ENCODE peak calls at places on chromosomes 11 and 22, in five cellular contexts. P, B, R, X and E are unnamed samples.
A peak's percentile ranks its signal among the peaks of the same experiment; 100 is the strongest.

GRCh38 chr11:130816941-130817607 is 99.2 kb downstream of the SNX19 start:
- DNase-seq in P (no peak), B (no peak), R (no peak), X (no peak), E (no peak)

GRCh38 chr11:113240389-113240788 is 74.0 kb upstream of the TTC12 start:
- DNase-seq in P (no peak), B (no peak), R (no peak), X (no peak), E (no peak)

GRCh38 chr11:79092791-79093313 is 348.0 kb downstream of the TENM4 start:
- DNase-seq in P (no peak), B (no peak), R (no peak), X (no peak), E (no peak)

GRCh38 chr22:33921576-33922181 is 1.4 kb upstream of the LARGE1 start:
- DNase-seq in P (peak; percentile 86), B (no peak), R (peak; percentile 59), X (peak; percentile 78), E (peak; percentile 68)

GRCh38 chr11:563812-564578 is 3.2 kb downstream of the RASSF7 start:
- DNase-seq in P (no peak), B (no peak), R (no peak), X (no peak), E (no peak)

GRCh38 chr11:119422505-119423416 is at the start of gene THY1:
- DNase-seq in P (peak; percentile 36), B (no peak), R (no peak), X (no peak), E (no peak)

GRCh38 chr22:32477608-32478007 is 3.0 kb downstream of the FBXO7 start:
- DNase-seq in P (no peak), B (no peak), R (no peak), X (no peak), E (no peak)

GRCh38 chr11:819943-820649 is 1.4 kb downstream of the PNPLA2 start:
- DNase-seq in P (peak; percentile 93), B (peak; percentile 92), R (peak; percentile 96), X (peak; percentile 97), E (peak; percentile 90)

GRCh38 chr11:132052904-132053303 is 682.5 kb downstream of the NTM start:
- DNase-seq in P (no peak), B (no peak), R (no peak), X (no peak), E (no peak)

DNA sequence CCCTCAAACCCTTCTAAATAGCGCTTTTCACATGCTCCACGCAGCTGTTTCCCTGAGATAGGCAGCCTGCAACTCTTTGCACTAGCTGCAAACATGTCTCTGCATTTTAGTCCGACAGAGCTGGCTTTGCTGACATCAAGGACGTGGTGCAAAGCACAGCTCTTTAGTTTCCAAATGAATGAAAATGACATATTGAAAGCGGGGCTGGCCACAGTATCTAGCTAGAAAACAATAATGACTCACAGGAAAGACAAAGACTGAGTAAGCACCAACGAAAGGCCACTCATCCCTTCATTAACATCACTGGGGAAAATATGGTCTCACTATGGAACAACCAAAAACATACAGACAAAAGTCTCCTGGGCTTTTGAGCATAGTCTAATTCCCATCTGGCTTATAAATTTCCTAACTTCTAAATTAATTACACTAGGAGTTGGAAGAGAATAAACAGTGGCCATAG is 15.3 kb upstream of the ZC3H12C start:
- DNase-seq in P (peak; percentile 24), B (no peak), R (no peak), X (no peak), E (no peak)
- H3K4me1 ChIP-seq in P (peaks cover 22% of the 10 kb centered on the region), B (no peaks in the 10 kb centered on the region), R (peaks cover 4% of the 10 kb centered on the region), X (no peaks in the 10 kb centered on the region), E (peaks cover 8% of the 10 kb centered on the region)

GRCh38 chr11:73275381-73275750 is 3.2 kb downstream of the P2RY6 start:
- DNase-seq in P (no peak), B (no peak), R (no peak), X (no peak), E (no peak)
- H3K4me3 ChIP-seq in P (no peak overlapping the region), B (no peak overlapping the region), R (no peak overlapping the region), X (no peak overlapping the region), E (peak overlapping the region; percentile 44)

GRCh38 chr11:17489729-17490128 is 13.1 kb upstream of the ABCC8 start:
- DNase-seq in P (no peak), B (no peak), R (no peak), X (no peak), E (no peak)

GRCh38 chr11:17490938-17491337 is 14.3 kb upstream of the ABCC8 start:
- DNase-seq in P (no peak), B (no peak), R (no peak), X (no peak), E (peak; percentile 36)

GRCh38 chr11:17488563-17488962 is 11.9 kb upstream of the ABCC8 start:
- DNase-seq in P (no peak), B (no peak), R (no peak), X (no peak), E (no peak)

GRCh38 chr11:17486666-17487065 is 10.0 kb upstream of the ABCC8 start:
- DNase-seq in P (no peak), B (no peak), R (no peak), X (no peak), E (no peak)

GRCh38 chr11:17490232-17490631 is 13.6 kb upstream of the ABCC8 start:
- DNase-seq in P (no peak), B (no peak), R (no peak), X (no peak), E (no peak)
- H3K4me1 ChIP-seq in P (peaks cover 6% of the 10 kb centered on the region), B (peaks cover 8% of the 10 kb centered on the region), R (no peaks in the 10 kb centered on the region), X (no peaks in the 10 kb centered on the region), E (no peaks in the 10 kb centered on the region)

GRCh38 chr11:27570542-27570941 is 64.0 kb upstream of the LIN7C start:
- DNase-seq in P (no peak), B (no peak), R (no peak), X (no peak), E (no peak)

GRCh38 chr11:27574342-27574741 is 67.8 kb upstream of the LIN7C start:
- DNase-seq in P (no peak), B (no peak), R (no peak), X (no peak), E (no peak)

DNA sequence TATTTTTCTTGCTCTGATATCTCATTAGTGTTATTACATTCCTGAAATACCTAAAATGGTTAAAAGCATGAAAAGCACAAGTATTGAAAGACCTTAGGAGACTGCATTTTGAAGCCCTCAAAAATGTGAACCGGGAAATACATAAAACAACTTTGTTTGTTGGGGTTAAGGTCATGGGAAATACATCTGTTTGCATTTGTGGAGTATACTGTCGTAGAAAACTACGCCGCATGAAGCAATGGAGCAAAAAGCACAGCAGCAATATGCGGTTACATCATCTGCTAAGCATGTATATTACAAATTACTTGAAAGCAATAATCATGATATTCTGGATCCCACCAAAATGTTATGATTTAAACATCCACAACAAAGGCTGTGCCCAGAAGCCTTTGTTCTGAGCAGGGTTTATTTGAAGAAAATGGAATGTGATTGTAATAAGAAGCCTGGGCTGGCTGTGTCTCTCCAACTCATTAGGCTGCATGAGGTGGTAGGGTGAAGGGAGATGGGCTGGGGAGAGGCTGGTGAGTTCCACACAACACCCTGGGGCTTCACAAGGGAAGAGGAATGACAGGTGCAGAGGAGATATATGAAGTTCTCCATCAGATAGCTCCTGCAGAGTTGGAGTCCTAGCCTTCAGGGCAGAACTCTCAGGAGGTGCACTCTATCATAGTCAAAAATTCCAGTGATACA is 64.7 kb upstream of the LIN7C start:
- DNase-seq in P (no peak), B (no peak), R (no peak), X (no peak), E (no peak)
- H3K4me3 ChIP-seq in P (no peak overlapping the region), B (no peak overlapping the region), R (no peak overlapping the region), X (no peak overlapping the region), E (no peak overlapping the region)

GRCh38 chr11:12827369-12827768 is 153.1 kb downstream of the TEAD1 start:
- DNase-seq in P (no peak), B (no peak), R (no peak), X (no peak), E (no peak)

GRCh38 chr11:12829131-12829530 is 154.9 kb downstream of the TEAD1 start:
- DNase-seq in P (no peak), B (no peak), R (no peak), X (no peak), E (no peak)

GRCh38 chr11:12827929-12828812 is 153.9 kb downstream of the TEAD1 start:
- DNase-seq in P (peak; percentile 67), B (peak; percentile 46), R (peak; percentile 57), X (no peak), E (no peak)

GRCh38 chr11:12831471-12832202 is 157.4 kb downstream of the TEAD1 start:
- DNase-seq in P (no peak), B (no peak), R (no peak), X (no peak), E (no peak)

GRCh38 chr11:12829536-12830314 is 155.5 kb downstream of the TEAD1 start:
- DNase-seq in P (no peak), B (no peak), R (no peak), X (no peak), E (no peak)
- H3K4me1 ChIP-seq in P (peaks cover 37% of the 10 kb centered on the region), B (peaks cover 20% of the 10 kb centered on the region), R (peaks cover 7% of the 10 kb centered on the region), X (peaks cover 20% of the 10 kb centered on the region), E (peaks cover 60% of the 10 kb centered on the region)

DNA sequence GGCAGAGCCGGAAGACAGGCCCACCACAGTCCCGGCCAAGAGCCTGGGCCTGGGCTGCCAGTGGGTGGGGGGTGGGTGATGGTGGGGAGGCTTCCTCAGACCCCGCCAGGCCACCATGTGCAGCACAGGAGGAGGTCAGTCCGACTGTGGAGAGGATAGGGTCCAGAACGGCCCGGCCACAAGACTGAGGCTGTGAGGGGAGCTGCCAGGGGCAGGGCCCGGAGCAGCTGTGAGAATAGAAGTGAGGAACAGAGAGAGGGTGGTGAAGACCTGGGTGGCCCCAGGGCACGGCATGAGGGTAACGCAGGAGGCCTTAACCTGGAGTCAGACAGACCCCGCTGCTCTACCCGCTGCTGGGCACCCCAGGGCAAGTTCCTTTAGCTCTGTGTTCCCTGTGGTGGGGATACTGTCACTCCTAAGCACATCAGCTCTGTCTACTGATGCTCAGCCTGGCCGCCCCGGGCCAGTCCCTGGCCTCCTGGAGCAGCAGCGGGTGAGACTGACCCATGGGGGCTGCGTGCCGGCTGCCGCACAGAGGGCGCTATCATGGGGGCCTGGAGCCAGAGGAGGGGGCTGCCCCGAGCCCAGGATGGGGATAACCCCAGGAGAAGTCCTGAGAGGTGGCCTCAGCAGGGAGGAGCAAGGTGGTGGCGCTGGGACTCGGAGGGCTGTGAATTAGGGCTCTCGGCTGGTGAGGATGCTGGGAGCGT is 1.7 kb downstream of the FERMT3 start:
- DNase-seq in P (no peak), B (no peak), R (no peak), X (no peak), E (no peak)
- H3K4me3 ChIP-seq in P (no peak overlapping the region), B (no peak overlapping the region), R (peak overlapping the region; percentile 52), X (peak overlapping the region; percentile 46), E (peak overlapping the region; percentile 58)

GRCh38 chr11:7672276-7672959 is 882 bp downstream of the CYB5R2 start:
- DNase-seq in P (peak; percentile 25), B (no peak), R (no peak), X (no peak), E (no peak)
- H3K4me1 ChIP-seq in P (peaks cover 32% of the 10 kb centered on the region), B (no peaks in the 10 kb centered on the region), R (no peaks in the 10 kb centered on the region), X (peaks cover 21% of the 10 kb centered on the region), E (peaks cover 22% of the 10 kb centered on the region)

DNA sequence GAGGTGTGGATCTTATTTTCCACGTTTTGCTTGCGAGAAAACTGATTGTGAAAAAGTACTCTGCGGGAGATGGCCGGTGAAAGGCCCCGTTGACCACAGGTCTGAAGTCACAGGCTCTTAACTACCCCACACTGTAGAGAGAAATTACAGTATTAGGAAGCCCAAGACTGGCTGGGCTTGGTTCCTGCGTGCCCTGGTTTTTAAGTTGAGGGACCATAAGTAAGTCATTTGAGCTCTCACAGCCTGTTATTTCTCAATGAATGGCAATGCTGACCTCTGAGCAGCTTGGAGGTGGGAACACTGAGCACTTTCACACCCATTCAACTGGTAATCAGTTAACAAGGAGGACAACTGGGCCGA is 444 bp upstream of the RAB38 start:
- DNase-seq in P (no peak), B (no peak), R (no peak), X (no peak), E (no peak)
- H3K4me3 ChIP-seq in P (peak overlapping the region; percentile 46), B (no peak overlapping the region), R (peak overlapping the region; percentile 58), X (peak overlapping the region; percentile 56), E (peak overlapping the region; percentile 65)